ENCODE peak calls at places on chromosomes 13 and 19, in eight cellular contexts. One of them, this sample, is unnamed.

GRCh38 chr19:30880551-30880950 is 468.7 kb downstream of the TSHZ3 start:
- DNase-seq in body of pancreas: no peak
- DNase-seq in uterus: no peak
- DNase-seq in H1: no peak
- DNase-seq in spleen: no peak
- DNase-seq in ovary: no peak
- DNase-seq in Peyer's patch: no peak
- DNase-seq in IMR-90: no peak
- DNase-seq in this sample: no peak

GRCh38 chr19:8569066-8569761 is 8.0 kb downstream of the MYO1F start:
- DNase-seq in H1: no peak
- DNase-seq in IMR-90: peak
- DNase-seq in uterus: no peak
- DNase-seq in body of pancreas: no peak
- DNase-seq in Peyer's patch: peak
- DNase-seq in ovary: no peak
- DNase-seq in spleen: peak
- DNase-seq in this sample: no peak

GRCh38 chr13:102203718-102204117 is 198.1 kb downstream of the FGF14 start:
- DNase-seq in body of pancreas: no peak
- DNase-seq in ovary: no peak
- DNase-seq in IMR-90: no peak
- DNase-seq in H1: no peak
- DNase-seq in Peyer's patch: no peak
- DNase-seq in uterus: no peak
- DNase-seq in spleen: no peak
- DNase-seq in this sample: no peak

GRCh38 chr13:100176781-100177389 is 88.0 kb downstream of the PCCA start:
- DNase-seq in uterus: no peak
- DNase-seq in IMR-90: peak
- DNase-seq in Peyer's patch: no peak
- DNase-seq in spleen: no peak
- DNase-seq in H1: no peak
- DNase-seq in ovary: no peak
- DNase-seq in body of pancreas: no peak
- DNase-seq in this sample: no peak

GRCh38 chr19:16369664-16370576 is 45.3 kb downstream of the KLF2 start:
- DNase-seq in spleen: peak
- DNase-seq in body of pancreas: no peak
- DNase-seq in H1: no peak
- DNase-seq in uterus: no peak
- DNase-seq in ovary: peak
- DNase-seq in Peyer's patch: no peak
- DNase-seq in IMR-90: no peak
- DNase-seq in this sample: no peak

GRCh38 chr13:99507054-99507453 is 5.8 kb downstream of the TM9SF2 start:
- DNase-seq in Peyer's patch: no peak
- DNase-seq in body of pancreas: no peak
- DNase-seq in spleen: no peak
- DNase-seq in ovary: no peak
- DNase-seq in IMR-90: no peak
- DNase-seq in H1: no peak
- DNase-seq in uterus: no peak
- DNase-seq in this sample: no peak

GRCh38 chr13:21966014-21966413 is 295.1 kb downstream of the FGF9 start:
- DNase-seq in ovary: no peak
- DNase-seq in body of pancreas: no peak
- DNase-seq in H1: no peak
- DNase-seq in IMR-90: no peak
- DNase-seq in Peyer's patch: no peak
- DNase-seq in spleen: no peak
- DNase-seq in uterus: no peak
- DNase-seq in this sample: no peak

GRCh38 chr13:21668665-21669599 is 1.9 kb upstream of the FGF9 start:
- DNase-seq in Peyer's patch: peak
- DNase-seq in IMR-90: peak
- DNase-seq in ovary: peak
- DNase-seq in H1: peak
- DNase-seq in spleen: peak
- DNase-seq in uterus: no peak
- DNase-seq in body of pancreas: peak
- DNase-seq in this sample: no peak

GRCh38 chr13:19713186-19713965 is 69.4 kb downstream of the PSPC1 start:
- DNase-seq in Peyer's patch: no peak
- DNase-seq in body of pancreas: no peak
- DNase-seq in uterus: no peak
- DNase-seq in spleen: no peak
- DNase-seq in IMR-90: peak
- DNase-seq in H1: no peak
- DNase-seq in ovary: no peak
- DNase-seq in this sample: no peak

GRCh38 chr19:37251308-37252229 is 33.6 kb downstream of the ZNF383 start:
- DNase-seq in Peyer's patch: peak
- DNase-seq in spleen: peak
- DNase-seq in uterus: peak
- DNase-seq in IMR-90: peak
- DNase-seq in body of pancreas: peak
- DNase-seq in ovary: peak
- DNase-seq in H1: no peak
- DNase-seq in this sample: peak
- TF ChIP-seq POLR2A in Peyer's patch: no peak
- TF ChIP-seq POLR2A in spleen: no peak
- TF ChIP-seq POLR2A in uterus: peak
- TF ChIP-seq POLR2A in IMR-90: no peak
- TF ChIP-seq POLR2A in body of pancreas: peak
- TF ChIP-seq POLR2A in ovary: no peak
- TF ChIP-seq POLR2A in H1: no peak
- TF ChIP-seq POLR2A in this sample: no peak

GRCh38 chr19:932647-933552 is 7.1 kb downstream of the ARID3A start:
- DNase-seq in H1: peak
- DNase-seq in Peyer's patch: peak
- DNase-seq in body of pancreas: no peak
- DNase-seq in ovary: peak
- DNase-seq in spleen: peak
- DNase-seq in uterus: peak
- DNase-seq in IMR-90: peak
- DNase-seq in this sample: no peak
- TF ChIP-seq POLR2A in H1: no peak
- TF ChIP-seq POLR2A in Peyer's patch: no peak
- TF ChIP-seq POLR2A in body of pancreas: no peak
- TF ChIP-seq POLR2A in ovary: no peak
- TF ChIP-seq POLR2A in spleen: no peak
- TF ChIP-seq POLR2A in uterus: no peak
- TF ChIP-seq POLR2A in IMR-90: no peak
- TF ChIP-seq POLR2A in this sample: no peak

DNA sequence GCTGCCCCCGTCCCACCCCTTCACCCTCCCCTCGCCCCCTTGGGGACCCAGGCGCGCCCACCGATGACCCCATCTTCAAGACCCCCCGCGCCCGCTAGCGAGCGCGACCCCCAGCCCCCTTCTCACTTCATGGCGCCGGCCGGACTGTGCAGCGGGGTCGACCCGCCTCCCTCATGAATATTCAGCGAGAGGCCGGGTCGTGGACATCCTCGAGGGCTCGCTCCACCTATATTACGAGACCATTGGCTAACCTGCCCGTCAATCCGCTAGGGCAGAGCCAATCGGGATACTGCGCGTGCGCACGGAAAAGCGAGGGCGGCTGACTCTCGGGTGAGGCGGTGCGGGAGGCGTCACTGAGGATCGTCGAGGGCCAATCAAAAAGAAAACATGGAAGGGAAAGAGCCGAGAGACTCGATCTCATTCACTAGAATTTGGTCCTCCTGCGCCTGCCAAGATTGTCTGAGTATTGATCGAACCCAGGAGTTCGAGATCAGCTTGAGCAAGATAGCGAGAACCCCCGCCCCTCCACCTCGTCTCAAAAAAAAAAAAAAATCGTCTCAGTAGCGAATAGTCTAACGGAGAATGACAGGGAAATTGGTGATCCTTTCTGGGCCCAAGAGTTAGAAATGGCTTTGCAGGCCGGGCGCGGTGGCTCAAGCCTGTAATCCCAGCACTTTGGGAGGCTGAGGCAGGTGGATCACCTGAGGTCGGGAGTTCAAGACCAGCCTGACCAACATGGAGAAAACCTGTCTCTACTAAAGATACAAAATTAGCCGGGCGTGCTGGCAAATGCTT is at the start of gene ERCC2:
- DNase-seq in ovary: peak
- DNase-seq in Peyer's patch: peak
- DNase-seq in uterus: peak
- DNase-seq in IMR-90: peak
- DNase-seq in body of pancreas: peak
- DNase-seq in H1: peak
- DNase-seq in spleen: peak
- DNase-seq in this sample: peak
- TF ChIP-seq POLR2A in ovary: no peak
- TF ChIP-seq POLR2A in Peyer's patch: no peak
- TF ChIP-seq POLR2A in uterus: peak
- TF ChIP-seq POLR2A in IMR-90: no peak
- TF ChIP-seq POLR2A in body of pancreas: peak
- TF ChIP-seq POLR2A in H1: no peak
- TF ChIP-seq POLR2A in spleen: no peak
- TF ChIP-seq POLR2A in this sample: peak

DNA sequence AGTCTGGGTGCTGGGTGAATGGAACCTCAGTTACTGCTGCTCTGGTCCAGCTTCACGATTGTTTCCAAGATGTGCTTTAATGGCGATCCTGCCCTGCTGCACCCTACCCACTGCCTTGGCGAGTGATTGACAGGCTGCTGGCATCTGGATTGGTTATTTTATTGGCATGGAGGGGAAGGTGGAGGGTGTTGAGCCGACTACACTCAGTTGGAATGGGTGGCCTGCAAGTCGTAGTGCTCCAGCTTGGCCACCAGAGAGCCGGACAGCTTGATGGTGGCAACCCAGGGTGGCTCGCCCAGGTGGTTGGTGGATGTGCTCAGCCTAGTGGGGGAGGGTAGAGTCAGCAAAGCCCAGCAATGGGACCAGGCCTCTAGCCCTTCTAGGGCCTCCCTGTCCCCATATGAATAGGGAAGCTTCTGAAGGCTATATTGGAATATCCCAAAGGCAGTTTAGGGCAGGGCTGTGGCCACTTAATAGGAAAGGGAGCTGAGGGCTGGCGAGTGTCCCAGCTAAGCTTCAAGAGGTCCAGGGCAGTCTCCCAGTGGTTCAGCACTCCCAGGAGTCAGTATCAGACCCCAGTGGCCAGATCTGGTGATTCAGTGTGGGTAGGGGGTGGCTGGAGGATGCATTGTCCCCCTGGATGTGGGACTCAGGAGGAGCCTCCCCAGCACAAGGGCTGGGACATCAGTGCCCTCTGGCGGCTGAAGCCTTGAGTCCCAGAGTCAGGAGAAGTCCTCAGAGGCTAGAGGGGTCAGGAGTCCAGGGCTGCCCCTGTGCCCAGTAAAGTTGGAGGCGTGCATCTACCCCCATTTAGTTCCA is 3.4 kb downstream of the GGN start:
- DNase-seq in ovary: no peak
- DNase-seq in uterus: no peak
- DNase-seq in H1: peak
- DNase-seq in body of pancreas: no peak
- DNase-seq in IMR-90: no peak
- DNase-seq in Peyer's patch: no peak
- DNase-seq in spleen: no peak
- DNase-seq in this sample: no peak
- TF ChIP-seq POLR2A in ovary: no peak
- TF ChIP-seq POLR2A in uterus: no peak
- TF ChIP-seq POLR2A in H1: no peak
- TF ChIP-seq POLR2A in body of pancreas: no peak
- TF ChIP-seq POLR2A in IMR-90: no peak
- TF ChIP-seq POLR2A in Peyer's patch: no peak
- TF ChIP-seq POLR2A in spleen: no peak
- TF ChIP-seq POLR2A in this sample: no peak

GRCh38 chr19:2837430-2837829 is 3.8 kb upstream of the ZNF555 start:
- DNase-seq in IMR-90: no peak
- DNase-seq in H1: no peak
- DNase-seq in ovary: no peak
- DNase-seq in uterus: no peak
- DNase-seq in spleen: no peak
- DNase-seq in Peyer's patch: no peak
- DNase-seq in body of pancreas: no peak
- DNase-seq in this sample: no peak

GRCh38 chr19:2846180-2846935 is 5.1 kb downstream of the ZNF555 start:
- DNase-seq in H1: no peak
- DNase-seq in IMR-90: no peak
- DNase-seq in spleen: no peak
- DNase-seq in body of pancreas: no peak
- DNase-seq in ovary: no peak
- DNase-seq in uterus: no peak
- DNase-seq in Peyer's patch: no peak
- DNase-seq in this sample: no peak

GRCh38 chr19:2841858-2842574 is 741 bp downstream of the ZNF555 start:
- DNase-seq in IMR-90: no peak
- DNase-seq in body of pancreas: no peak
- DNase-seq in ovary: peak
- DNase-seq in spleen: peak
- DNase-seq in Peyer's patch: no peak
- DNase-seq in H1: peak
- DNase-seq in uterus: no peak
- DNase-seq in this sample: no peak

GRCh38 chr19:2845107-2845506 is 3.8 kb downstream of the ZNF555 start:
- DNase-seq in H1: no peak
- DNase-seq in uterus: no peak
- DNase-seq in body of pancreas: no peak
- DNase-seq in Peyer's patch: no peak
- DNase-seq in spleen: no peak
- DNase-seq in ovary: no peak
- DNase-seq in IMR-90: no peak
- DNase-seq in this sample: no peak

GRCh38 chr19:2840794-2841790 is at the start of gene ZNF555:
- DNase-seq in spleen: peak
- DNase-seq in ovary: peak
- DNase-seq in Peyer's patch: peak
- DNase-seq in body of pancreas: peak
- DNase-seq in IMR-90: peak
- DNase-seq in H1: peak
- DNase-seq in uterus: peak
- DNase-seq in this sample: peak
- TF ChIP-seq POLR2A in spleen: no peak
- TF ChIP-seq POLR2A in ovary: peak
- TF ChIP-seq POLR2A in Peyer's patch: peak
- TF ChIP-seq POLR2A in body of pancreas: peak
- TF ChIP-seq POLR2A in IMR-90: peak
- TF ChIP-seq POLR2A in H1: no peak
- TF ChIP-seq POLR2A in uterus: peak
- TF ChIP-seq POLR2A in this sample: peak

DNA sequence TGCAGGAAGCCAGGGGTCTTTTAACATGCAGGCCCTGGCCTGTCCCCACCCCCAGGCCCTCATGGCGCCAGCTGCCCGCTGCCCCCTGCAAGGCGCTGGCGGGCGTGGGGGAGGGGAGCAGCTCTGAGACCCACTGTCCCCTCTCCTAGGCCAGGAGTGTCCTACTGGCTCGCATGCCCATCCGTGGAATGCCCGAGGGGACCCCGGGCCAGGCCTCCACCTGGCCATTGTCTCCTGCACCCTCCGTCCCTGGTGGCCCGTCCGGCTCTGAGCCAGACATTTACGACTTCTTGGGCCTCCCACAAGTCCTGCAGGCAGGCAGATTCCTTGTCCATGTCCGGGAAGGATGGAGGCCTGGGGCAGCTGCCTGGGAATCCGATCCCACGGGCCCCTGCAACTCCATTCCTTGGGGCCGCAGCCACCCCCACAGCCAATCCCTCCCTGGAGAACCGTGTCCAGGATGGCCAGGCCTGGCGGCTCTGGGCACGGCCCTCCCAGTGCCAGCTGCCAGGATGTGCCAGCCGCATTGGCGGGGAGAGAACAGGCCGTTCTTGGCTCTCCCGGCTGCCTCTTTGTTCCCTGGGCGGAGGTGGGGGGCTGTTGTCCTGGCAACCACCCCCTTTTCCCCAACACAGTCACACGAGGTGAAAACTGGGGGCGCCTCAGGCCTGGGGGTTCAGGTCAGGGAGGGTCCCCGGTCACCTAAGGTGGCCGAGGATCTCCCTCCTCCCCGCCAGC is 10.5 kb upstream of the PLIN3 start:
- DNase-seq in body of pancreas: no peak
- DNase-seq in H1: peak
- DNase-seq in ovary: no peak
- DNase-seq in IMR-90: no peak
- DNase-seq in spleen: peak
- DNase-seq in Peyer's patch: no peak
- DNase-seq in uterus: no peak
- DNase-seq in this sample: peak
- TF ChIP-seq POLR2A in body of pancreas: no peak
- TF ChIP-seq POLR2A in H1: no peak
- TF ChIP-seq POLR2A in ovary: no peak
- TF ChIP-seq POLR2A in IMR-90: no peak
- TF ChIP-seq POLR2A in spleen: no peak
- TF ChIP-seq POLR2A in Peyer's patch: no peak
- TF ChIP-seq POLR2A in uterus: no peak
- TF ChIP-seq POLR2A in this sample: no peak